ENCODE peak calls at places on chromosomes 13 and 19, in five cellular contexts. One of them, this sample, is unnamed.

GRCh38 chr19:10467104-10467706 is 36.0 kb downstream of the KEAP1 start:
- DNase-seq in hepatic stellate cell: no peak
- DNase-seq in cardiac septum: no peak
- DNase-seq in HEK293T: no peak
- DNase-seq in DMS153: no peak
- DNase-seq in this sample: peak; percentile 36

GRCh38 chr19:7415163-7415856 is 66.6 kb downstream of the ARHGEF18 start:
- DNase-seq in cardiac septum: no peak
- DNase-seq in DMS153: peak; percentile 14
- DNase-seq in hepatic stellate cell: peak; percentile 32
- DNase-seq in HEK293T: no peak
- DNase-seq in this sample: peak; percentile 93

GRCh38 chr13:111339366-111340143 is 19.1 kb downstream of the TEX29 start:
- DNase-seq in hepatic stellate cell: no peak
- DNase-seq in HEK293T: no peak
- DNase-seq in cardiac septum: no peak
- DNase-seq in DMS153: no peak
- DNase-seq in this sample: no peak

GRCh38 chr19:19342086-19343015 is 21.7 kb downstream of the MAU2 start:
- DNase-seq in cardiac septum: peak; percentile 80
- DNase-seq in hepatic stellate cell: peak; percentile 91
- DNase-seq in DMS153: peak; percentile 4
- DNase-seq in HEK293T: peak; percentile 86
- DNase-seq in this sample: peak; percentile 98

GRCh38 chr13:113981201-113981605 is 7.3 kb upstream of the C13orf46 start:
- DNase-seq in cardiac septum: no peak
- DNase-seq in HEK293T: no peak
- DNase-seq in hepatic stellate cell: no peak
- DNase-seq in DMS153: peak; percentile 98
- DNase-seq in this sample: no peak

GRCh38 chr19:57599761-57600383 is at the start of gene ZNF530:
- DNase-seq in HEK293T: peak; percentile 89
- DNase-seq in DMS153: peak; percentile 78
- DNase-seq in cardiac septum: peak; percentile 96
- DNase-seq in hepatic stellate cell: peak; percentile 89
- DNase-seq in this sample: peak; percentile 94

GRCh38 chr13:32261567-32261966 is 53.6 kb downstream of the ZAR1L start:
- DNase-seq in DMS153: peak; percentile 7
- DNase-seq in hepatic stellate cell: peak; percentile 70
- DNase-seq in HEK293T: no peak
- DNase-seq in cardiac septum: peak; percentile 90
- DNase-seq in this sample: no peak

GRCh38 chr19:1027020-1027952 is 878 bp downstream of the CNN2 start:
- DNase-seq in cardiac septum: no peak
- DNase-seq in HEK293T: no peak
- DNase-seq in DMS153: no peak
- DNase-seq in hepatic stellate cell: no peak
- DNase-seq in this sample: peak; percentile 93